ENCODE peak calls at places on chromosomes 12 and 14, in five cellular contexts. F is ascending aorta, V is mucosa of descending colon, B is ovary, P is Karpas-422. H is an unnamed sample. For H3K4me1, the result is how much of the 10 kb centered on the place peaks cover.

GRCh38 chr14:89641495-89642162 is 224.6 kb upstream of the FOXN3 start:
- DNase-seq in B (no peak), F (no peak), P (no peak), V (no peak), H (peak)

GRCh38 chr12:121026274-121027045 is 10.2 kb upstream of the C12orf43 start:
- DNase-seq in P (no peak), V (no peak), B (no peak), F (no peak), H (no peak)

GRCh38 chr14:101215266-101215665 is 311.7 kb upstream of the RTL1 start:
- DNase-seq in V (no peak), P (no peak), F (no peak), B (no peak), H (no peak)

GRCh38 chr12:86389949-86390348 is 133.8 kb upstream of the MGAT4C start:
- DNase-seq in P (no peak), B (no peak), V (no peak), F (no peak), H (no peak)

GRCh38 chr14:93587330-93587729 is 156.6 kb downstream of the UNC79 start:
- DNase-seq in F (no peak), P (no peak), V (no peak), B (no peak), H (no peak)

GRCh38 chr12:50536831-50537537 is 32.2 kb downstream of the DIP2B start:
- DNase-seq in B (no peak), F (no peak), P (no peak), V (no peak), H (no peak)

GRCh38 chr12:30515351-30515750 is 180.3 kb downstream of the IPO8 start:
- DNase-seq in F (no peak), B (no peak), V (no peak), P (peak), H (no peak)

GRCh38 chr12:102023343-102023930 is 38.4 kb downstream of the WASHC3 start:
- DNase-seq in B (no peak), F (no peak), P (no peak), V (no peak), H (no peak)

GRCh38 chr14:65330416-65330815 is 82.1 kb upstream of the FUT8 start:
- DNase-seq in P (no peak), V (no peak), F (no peak), B (no peak), H (no peak)

GRCh38 chr12:81167694-81168093 is 89.8 kb downstream of the ACSS3 start:
- DNase-seq in V (no peak), F (no peak), P (no peak), B (no peak), H (no peak)

GRCh38 chr12:4307593-4308333 is 13.2 kb upstream of the TIGAR start:
- DNase-seq in P (peak), B (peak), F (no peak), V (peak), H (peak)

GRCh38 chr12:86551146-86551571 is 295.0 kb upstream of the MGAT4C start:
- DNase-seq in P (no peak), V (no peak), F (peak), B (no peak), H (no peak)

GRCh38 chr12:60980558-60980957 is 1279.6 kb upstream of the USP15 start:
- DNase-seq in F (no peak), V (no peak), B (no peak), P (no peak), H (no peak)

GRCh38 chr12:113860950-113861349 is 105.2 kb downstream of the RBM19 start:
- DNase-seq in V (no peak), P (no peak), F (no peak), B (no peak), H (no peak)

GRCh38 chr12:121812921-121813896 is 9.4 kb downstream of the SETD1B start:
- DNase-seq in V (peak), P (no peak), B (peak), F (no peak), H (no peak)

GRCh38 chr12:93020225-93020997 is 91.3 kb upstream of the EEA1 start:
- DNase-seq in B (peak), P (no peak), V (peak), F (no peak), H (peak)

GRCh38 chr12:122001379-122002209 is 20.1 kb upstream of the BCL7A start:
- DNase-seq in P (no peak), F (no peak), B (no peak), V (no peak), H (no peak)

GRCh38 chr12:56766535-56766934 is 3.4 kb downstream of the HSD17B6 start:
- DNase-seq in P (peak), V (no peak), F (no peak), B (no peak), H (no peak)

GRCh38 chr12:6688543-6688999 is 604 bp downstream of the ZNF384 start:
- DNase-seq in P (peak), V (peak), B (peak), F (no peak), H (no peak)

GRCh38 chr12:6693832-6694355 is 4.7 kb upstream of the ZNF384 start:
- DNase-seq in F (no peak), V (no peak), B (no peak), P (no peak), H (no peak)

GRCh38 chr12:6689000-6689882 is at the start of gene ZNF384:
- DNase-seq in P (peak), B (peak), F (peak), V (peak), H (peak)

GRCh38 chr12:6692888-6693287 is 3.7 kb upstream of the ZNF384 start:
- DNase-seq in F (no peak), B (no peak), P (no peak), V (no peak), H (no peak)

DNA sequence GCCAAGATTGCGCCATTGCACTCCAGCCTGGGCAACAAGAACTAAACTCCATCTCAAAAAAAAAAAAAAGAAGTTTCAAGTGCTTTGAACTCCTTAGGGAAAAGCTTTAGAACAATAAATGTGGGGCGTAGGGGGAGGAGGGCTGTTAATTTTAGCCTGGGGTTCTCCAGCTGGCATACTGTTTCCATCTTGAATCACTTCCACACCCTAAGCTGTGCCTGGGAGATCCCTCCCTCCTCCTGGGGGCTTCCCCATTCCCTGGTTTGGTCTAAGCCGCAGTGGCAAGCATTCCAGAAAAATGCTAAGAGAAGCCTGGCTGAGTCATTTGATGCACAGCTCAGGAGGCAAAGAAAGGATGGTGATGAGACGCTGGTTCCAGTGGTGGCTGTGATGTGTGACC is 2.3 kb upstream of the ZNF384 start:
- DNase-seq in V (no peak), B (no peak), F (no peak), P (no peak), H (no peak)
- H3K4me1 ChIP-seq in V (under half), B (under half), F (under half), P (half or more), H (under half)

GRCh38 chr14:23352506-23353432 is at the start of gene SLC22A17:
- DNase-seq in B (peak), P (no peak), F (no peak), V (no peak), H (peak)
- H3K4me3 ChIP-seq in B (peak), P (no peak), F (peak), V (peak), H (peak)

DNA sequence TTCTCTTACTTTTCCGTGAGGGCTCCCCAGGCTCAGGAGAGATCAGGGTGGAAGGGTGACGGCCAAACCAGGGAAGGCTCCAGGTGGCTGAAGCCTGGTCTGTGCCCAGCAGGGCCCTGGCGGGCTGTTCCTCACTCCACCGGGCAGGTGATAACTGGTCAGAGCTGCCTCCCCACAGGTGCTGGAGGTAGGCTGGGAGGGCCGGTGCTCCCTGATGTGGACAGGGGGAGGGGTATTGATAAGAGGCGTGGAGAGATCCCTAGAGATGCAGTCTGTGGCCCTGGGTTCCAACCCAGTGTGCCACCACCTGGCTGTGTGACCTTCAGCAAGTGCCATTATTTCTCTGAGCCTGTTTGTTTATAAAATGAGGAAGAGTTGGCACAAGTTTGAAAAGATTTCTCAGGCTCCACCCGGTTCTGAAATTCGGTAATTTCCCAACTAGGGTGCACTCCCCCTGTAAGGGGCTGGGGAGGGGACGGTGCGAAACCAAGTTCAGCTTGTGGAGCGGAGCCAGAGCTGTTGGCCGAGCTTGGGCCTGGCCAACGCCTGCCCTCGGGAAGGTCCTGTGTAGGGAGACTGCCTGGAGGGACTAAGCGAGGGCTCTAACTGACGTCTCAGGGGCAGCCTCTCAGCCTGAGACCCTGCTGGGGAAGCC is 999 bp upstream of the NR4A1 start:
- DNase-seq in F (no peak), B (peak), V (no peak), P (peak), H (peak)
- H3K4me1 ChIP-seq in F (under half), B (under half), V (under half), P (under half), H (under half)

GRCh38 chr14:91009501-91010152 is 50.8 kb downstream of the RPS6KA5 start:
- DNase-seq in P (peak), V (no peak), F (no peak), B (no peak), H (no peak)

GRCh38 chr14:91010153-91010533 is 50.3 kb downstream of the RPS6KA5 start:
- DNase-seq in P (no peak), V (no peak), F (no peak), B (no peak), H (no peak)

GRCh38 chr14:91012050-91012449 is 48.4 kb downstream of the RPS6KA5 start:
- DNase-seq in F (no peak), B (no peak), V (no peak), P (no peak), H (no peak)

GRCh38 chr14:91005716-91006115 is 54.7 kb downstream of the RPS6KA5 start:
- DNase-seq in B (no peak), P (no peak), F (no peak), V (no peak), H (no peak)

GRCh38 chr14:91008759-91009409 is 51.6 kb downstream of the RPS6KA5 start:
- DNase-seq in V (no peak), F (no peak), B (no peak), P (no peak), H (no peak)
- H3K4me3 ChIP-seq in V (no peak), F (no peak), B (no peak), P (no peak), H (no peak)

GRCh38 chr14:58620011-58620410 is 17.8 kb upstream of the DACT1 start:
- DNase-seq in B (no peak), F (no peak), V (no peak), P (no peak), H (no peak)

GRCh38 chr14:58626441-58626840 is 11.3 kb upstream of the DACT1 start:
- DNase-seq in V (no peak), B (no peak), P (no peak), F (no peak), H (no peak)

GRCh38 chr14:58629273-58629672 is 8.5 kb upstream of the DACT1 start:
- DNase-seq in B (no peak), F (no peak), V (no peak), P (no peak), H (no peak)

GRCh38 chr14:58628381-58628780 is 9.4 kb upstream of the DACT1 start:
- DNase-seq in P (no peak), B (no peak), V (no peak), F (no peak), H (no peak)

GRCh38 chr14:58625438-58625837 is 12.3 kb upstream of the DACT1 start:
- DNase-seq in F (no peak), V (no peak), B (no peak), P (no peak), H (no peak)
- H3K4me1 ChIP-seq in F (under half), V (under half), B (under half), P (under half), H (under half)

DNA sequence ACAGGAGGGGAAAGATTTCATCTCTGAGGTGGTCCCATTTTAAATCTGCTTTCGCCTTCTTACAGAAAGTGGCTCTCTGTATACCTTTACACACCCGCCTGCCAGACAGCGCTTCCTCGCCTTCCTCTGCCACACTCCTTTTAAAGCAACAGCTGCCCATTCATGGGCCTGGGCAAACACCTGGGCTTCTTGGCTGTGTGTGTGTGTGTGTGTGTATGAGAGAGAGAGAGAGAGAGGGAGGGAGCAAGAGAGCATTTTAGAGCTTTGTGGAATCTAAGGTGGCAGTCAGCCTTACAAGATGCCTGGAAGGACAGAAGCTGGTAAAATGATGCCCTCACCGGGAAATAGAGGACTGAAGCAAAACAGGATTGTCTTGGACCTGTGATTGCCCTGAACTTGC is 20.0 kb downstream of the PTHLH start:
- DNase-seq in P (no peak), B (no peak), F (no peak), V (no peak), H (no peak)
- H3K4me3 ChIP-seq in P (no peak), B (no peak), F (no peak), V (no peak), H (no peak)

GRCh38 chr14:100076133-100076532 is 10.9 kb downstream of the EVL start:
- DNase-seq in B (no peak), P (peak), F (no peak), V (no peak), H (peak)
- H3K4me1 ChIP-seq in B (under half), P (under half), F (under half), V (under half), H (under half)

DNA sequence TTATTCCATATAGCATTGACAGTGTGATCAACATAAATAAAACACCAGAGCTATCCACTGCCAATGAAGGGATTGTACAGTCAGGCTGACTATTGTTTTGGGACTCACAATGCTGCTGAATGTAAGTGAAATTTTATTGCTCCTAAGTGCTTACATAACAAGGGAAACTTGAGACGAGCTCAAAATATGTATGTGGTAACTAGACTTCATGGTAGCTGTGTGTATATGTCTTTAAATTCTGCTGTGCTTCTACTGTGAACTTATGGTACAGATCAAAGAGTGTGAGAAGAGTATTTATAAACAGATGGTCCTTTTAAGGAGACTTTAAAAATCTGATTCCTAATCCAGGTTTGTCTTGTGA is 6.9 kb downstream of the FLRT2 start:
- DNase-seq in B (no peak), F (no peak), P (no peak), V (no peak), H (no peak)
- H3K4me3 ChIP-seq in B (no peak), F (no peak), P (no peak), V (no peak), H (no peak)

H was measured in Caco-2.